ENCODE peak calls at places on chromosomes 5 and 9, in four cellular contexts. B, P, T and Q are unnamed samples.

GRCh38 chr5:106292654-106293053 is 1378.1 kb downstream of the EFNA5 start:
- DNase-seq in B (no peak), P (no peak), T (no peak), Q (no peak)

GRCh38 chr5:58724992-58725391 is 142.1 kb downstream of the RAB3C start:
- DNase-seq in B (no peak), P (no peak), T (no peak), Q (no peak)

GRCh38 chr5:142184939-142185526 is 76.5 kb downstream of the NDFIP1 start:
- DNase-seq in B (no peak), P (no peak), T (no peak), Q (no peak)

GRCh38 chr5:1247811-1248210 is 22.6 kb downstream of the SLC6A18 start:
- DNase-seq in B (no peak), P (no peak), T (no peak), Q (no peak)

GRCh38 chr9:32839013-32839442 is 55.7 kb downstream of the TMEM215 start:
- DNase-seq in B (no peak), P (no peak), T (no peak), Q (no peak)

GRCh38 chr5:45491368-45491767 is 204.8 kb downstream of the HCN1 start:
- DNase-seq in B (no peak), P (no peak), T (no peak), Q (no peak)

GRCh38 chr5:166401391-166401790 is 1890.1 kb upstream of the WWC1 start:
- DNase-seq in B (no peak), P (no peak), T (no peak), Q (no peak)

GRCh38 chr5:9452181-9452580 is 93.7 kb downstream of the SEMA5A start:
- DNase-seq in B (no peak), P (no peak), T (no peak), Q (no peak)

GRCh38 chr5:91362935-91363334 is 20.2 kb downstream of the ARRDC3 start:
- DNase-seq in B (no peak), P (no peak), T (no peak), Q (no peak)

GRCh38 chr5:135178476-135179155 is 144.6 kb upstream of the PITX1 start:
- DNase-seq in B (no peak), P (no peak), T (no peak), Q (no peak)

GRCh38 chr5:491856-492155 is 32.4 kb downstream of the SLC9A3 start:
- DNase-seq in B (no peak), P (no peak), T (no peak), Q (no peak)

GRCh38 chr5:115685966-115686691 is 60.3 kb upstream of the TMED7 start:
- DNase-seq in B (no peak), P (no peak), T (peak; percentile 5), Q (no peak)

GRCh38 chr5:179243333-179243732 is 101.9 kb downstream of the ADAMTS2 start:
- DNase-seq in B (no peak), P (no peak), T (no peak), Q (no peak)

GRCh38 chr9:82588801-82589200 is 474.1 kb downstream of the RASEF start:
- DNase-seq in B (no peak), P (no peak), T (no peak), Q (no peak)

GRCh38 chr5:91369480-91369879 is 13.6 kb downstream of the ARRDC3 start:
- DNase-seq in B (no peak), P (no peak), T (no peak), Q (no peak)

GRCh38 chr5:133450311-133450710 is 162.0 kb downstream of the FSTL4 start:
- DNase-seq in B (no peak), P (no peak), T (no peak), Q (no peak)

GRCh38 chr5:14143843-14144585 is 872 bp downstream of the TRIO start:
- DNase-seq in B (no peak), P (no peak), T (peak; percentile 30), Q (no peak)

GRCh38 chr9:88775966-88776365 is 215.3 kb upstream of the S1PR3 start:
- DNase-seq in B (no peak), P (no peak), T (no peak), Q (no peak)

GRCh38 chr9:88777498-88778312 is 213.6 kb upstream of the S1PR3 start:
- DNase-seq in B (no peak), P (no peak), T (peak; percentile 23), Q (no peak)

GRCh38 chr9:88775559-88775958 is 215.7 kb upstream of the S1PR3 start:
- DNase-seq in B (no peak), P (no peak), T (no peak), Q (no peak)

GRCh38 chr9:88775037-88775471 is 216.2 kb upstream of the S1PR3 start:
- DNase-seq in B (no peak), P (no peak), T (peak; percentile 61), Q (no peak)

DNA sequence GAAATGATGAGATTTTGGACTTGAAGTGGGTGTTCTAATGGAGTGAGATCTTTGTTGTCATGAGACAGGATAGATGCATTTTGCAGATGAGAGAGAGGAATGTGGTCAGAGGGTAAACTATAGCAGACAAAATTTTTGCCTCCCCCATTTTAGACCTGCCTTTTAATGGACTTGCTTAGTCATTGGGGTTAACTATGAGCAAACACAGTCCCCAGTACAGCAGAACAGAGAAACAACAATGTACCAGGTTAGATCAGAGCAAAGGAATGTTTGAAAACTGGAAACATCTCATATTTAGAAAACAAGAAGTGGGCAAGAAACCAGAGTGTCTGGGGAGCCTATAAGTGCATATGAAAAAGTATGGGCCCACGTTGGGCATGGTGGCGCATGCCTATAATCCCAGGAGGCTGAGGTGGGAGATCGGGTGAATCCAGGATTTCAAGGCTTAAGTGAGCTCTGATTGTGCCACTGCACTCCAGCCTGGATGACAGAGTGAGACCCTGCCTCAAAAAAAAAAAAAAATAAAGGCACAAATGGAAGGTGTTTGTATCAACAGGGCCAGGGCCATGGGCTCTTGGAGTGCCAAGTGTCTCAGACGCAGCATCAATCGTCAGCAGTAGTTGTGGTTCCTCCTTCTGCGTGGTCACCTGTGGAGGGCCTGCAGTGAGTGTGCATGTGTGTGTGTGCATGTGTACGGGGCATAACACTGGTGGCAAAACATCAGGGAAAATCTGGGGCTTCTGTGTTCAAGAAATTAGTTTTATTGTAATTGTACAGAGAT is 214.4 kb upstream of the S1PR3 start:
- DNase-seq in B (no peak), P (peak; percentile 15), T (peak; percentile 25), Q (no peak)
- TF ChIP-seq TCF7L2 in B (no peak), P (no peak), T (no peak), Q (no peak)

DNA sequence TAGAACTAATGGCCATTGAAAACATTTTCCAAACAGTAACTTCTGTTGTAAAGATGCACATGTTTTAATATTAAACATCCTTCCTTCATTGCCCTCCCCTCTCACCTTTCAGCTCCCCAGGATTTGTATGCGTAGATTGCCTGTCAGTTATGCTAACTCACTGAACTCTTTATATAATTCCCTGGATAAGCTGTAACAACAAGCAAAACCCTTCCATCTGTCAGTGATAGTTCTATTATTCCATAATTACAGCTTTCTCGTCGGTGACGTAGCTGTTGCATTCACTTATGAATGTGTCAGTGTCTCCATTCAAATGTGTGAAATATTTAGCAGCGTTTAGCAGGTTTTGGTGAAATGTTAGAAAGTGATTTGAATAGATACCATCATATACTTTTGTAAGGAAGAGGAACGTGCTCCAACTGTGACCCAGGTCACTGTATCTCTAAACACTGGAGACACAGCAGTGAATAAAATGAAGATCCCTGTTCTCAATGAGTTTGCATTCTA is 45.2 kb downstream of the PIP5K1B start:
- DNase-seq in B (no peak), P (no peak), T (no peak), Q (no peak)
- TF ChIP-seq TCF7L2 in B (no peak), P (no peak), T (no peak), Q (no peak)

GRCh38 chr9:131521203-131521602 is 9.9 kb downstream of the UCK1 start:
- DNase-seq in B (no peak), P (no peak), T (no peak), Q (no peak)

GRCh38 chr9:131521822-131522221 is 9.2 kb downstream of the UCK1 start:
- DNase-seq in B (no peak), P (no peak), T (no peak), Q (no peak)

GRCh38 chr9:131522257-131523085 is 8.6 kb downstream of the UCK1 start:
- DNase-seq in B (no peak), P (no peak), T (no peak), Q (no peak)

GRCh38 chr9:131518553-131518952 is 12.5 kb downstream of the UCK1 start:
- DNase-seq in B (no peak), P (no peak), T (no peak), Q (no peak)

DNA sequence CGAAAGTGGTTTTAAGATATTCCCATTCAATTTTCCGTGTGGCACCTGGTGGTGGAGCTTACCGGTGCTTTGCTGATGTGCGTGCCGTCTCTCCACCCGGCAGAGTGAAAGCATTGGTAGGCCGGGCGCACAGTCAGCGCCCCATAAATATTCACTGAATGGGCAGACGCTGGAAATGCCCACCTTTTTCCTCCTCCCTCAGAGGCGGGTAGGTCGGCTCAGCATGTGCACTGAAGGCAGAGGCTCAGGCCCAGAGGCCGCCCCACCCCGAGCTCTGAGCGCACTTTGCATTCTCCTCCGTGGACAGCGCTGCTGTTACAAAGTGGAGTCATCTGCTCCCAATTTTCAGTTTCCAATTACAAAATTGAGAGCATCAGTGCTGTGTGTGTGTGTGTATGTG is 10.6 kb downstream of the UCK1 start:
- DNase-seq in B (no peak), P (no peak), T (no peak), Q (no peak)
- TF ChIP-seq TCF7L2 in B (no peak), P (no peak), T (no peak), Q (no peak)

DNA sequence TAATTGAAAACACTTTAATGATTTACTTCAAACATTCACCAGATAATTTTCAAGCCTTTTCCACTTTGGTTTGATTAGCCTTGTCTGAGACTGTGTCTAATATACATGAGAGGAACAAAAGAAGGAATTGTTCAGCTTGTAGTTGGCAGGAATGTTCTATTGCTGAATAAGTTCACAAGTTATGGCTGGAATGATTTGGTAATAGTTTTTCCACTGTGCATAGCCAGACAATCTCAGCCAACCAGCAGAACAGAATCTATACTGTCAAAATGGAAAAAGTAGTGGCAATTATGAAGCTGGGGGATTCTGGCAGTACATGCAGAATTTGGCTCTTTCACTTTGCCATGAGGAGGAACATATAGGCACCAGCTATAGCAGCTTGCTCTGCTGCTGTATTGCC is 150.4 kb downstream of the PRR16 start:
- DNase-seq in B (no peak), P (no peak), T (no peak), Q (no peak)
- TF ChIP-seq TCF7L2 in B (no peak), P (no peak), T (no peak), Q (no peak)

GRCh38 chr9:129755151-129755550 is 2.3 kb upstream of the PTGES start:
- DNase-seq in B (no peak), P (no peak), T (no peak), Q (no peak)
- TF ChIP-seq TCF7L2 in B (no peak), P (no peak), T (no peak), Q (no peak)

DNA sequence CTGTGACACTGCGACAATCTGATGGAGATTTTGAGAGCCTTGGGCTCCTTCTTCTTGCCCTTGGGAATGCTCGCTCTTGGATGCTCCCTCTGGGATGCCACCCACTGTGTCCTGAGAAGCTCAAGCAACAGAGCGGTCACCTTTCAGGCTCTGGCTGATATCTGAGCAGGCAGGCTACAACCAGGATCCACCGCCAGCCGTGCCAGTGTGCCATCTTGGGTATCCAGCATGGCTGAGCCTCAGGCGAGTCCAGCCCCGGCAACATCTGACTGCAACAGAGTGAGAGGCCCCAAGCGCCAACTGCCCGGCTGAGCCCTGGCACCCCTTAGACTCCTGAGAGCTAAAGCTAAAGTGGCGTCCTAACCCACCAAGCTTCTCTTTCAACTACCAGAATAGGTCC is 202.1 kb downstream of the IRX2 start:
- DNase-seq in B (no peak), P (no peak), T (no peak), Q (no peak)
- TF ChIP-seq TCF7L2 in B (no peak), P (no peak), T (no peak), Q (no peak)

GRCh38 chr9:132143359-132143758 is 18.5 kb upstream of the NTNG2 start:
- DNase-seq in B (no peak), P (no peak), T (no peak), Q (no peak)
- TF ChIP-seq TCF7L2 in B (no peak), P (no peak), T (no peak), Q (no peak)